ENCODE peak calls at places on chromosomes 3 and 15, in seven cellular contexts. N is osteoblast; T is tibial artery; Q is activated CD4-positive, alpha-beta T cell treated with anti-CD3 and anti-CD28 coated beads for 1 hour; O is GM23248; E is RWPE1; D is EH. M is an unnamed sample.
A peak's percentile ranks its signal among the peaks of the same experiment; 100 is the strongest.

GRCh38 chr3:172515130-172515918 is 7.9 kb downstream of the TNFSF10 start:
- DNase-seq in N (no peak), T (no peak), Q (no peak), O (no peak), E (no peak), D (no peak), M (no peak)

GRCh38 chr15:57048930-57049550 is 130.6 kb downstream of the TCF12 start:
- DNase-seq in N (no peak), T (no peak), Q (no peak), O (no peak), E (no peak), D (peak; percentile 17), M (peak; percentile 18)

GRCh38 chr15:80251505-80252280 is at the start of gene CTXND1:
- DNase-seq in N (peak; percentile 76), T (no peak), Q (no peak), O (peak; percentile 20), E (no peak), D (peak; percentile 2), M (peak; percentile 46)

GRCh38 chr3:32500880-32501784 is 1.5 kb downstream of the CMTM6 start:
- DNase-seq in N (no peak), T (no peak), Q (no peak), O (peak; percentile 11), E (no peak), D (no peak), M (no peak)

GRCh38 chr15:40050788-40051615 is 12.0 kb upstream of the SRP14 start:
- DNase-seq in N (no peak), T (no peak), Q (no peak), O (peak; percentile 44), E (no peak), D (peak; percentile 43), M (no peak)

GRCh38 chr3:169886671-169887070 is 16.9 kb upstream of the LRRC31 start:
- DNase-seq in N (no peak), T (peak; percentile 62), Q (no peak), O (peak; percentile 74), E (no peak), D (peak; percentile 47), M (peak; percentile 86)

GRCh38 chr3:124843496-124843895 is 43.7 kb downstream of the ITGB5 start:
- DNase-seq in N (no peak), T (no peak), Q (no peak), O (no peak), E (no peak), D (no peak), M (no peak)

GRCh38 chr3:149115114-149115513 is 14.3 kb upstream of the HPS3 start:
- DNase-seq in N (no peak), T (no peak), Q (no peak), O (no peak), E (no peak), D (no peak), M (no peak)

GRCh38 chr3:186002884-186003472 is 65.2 kb upstream of the TRA2B start:
- DNase-seq in N (no peak), T (no peak), Q (no peak), O (peak; percentile 32), E (peak; percentile 6), D (peak; percentile 47), M (no peak)

GRCh38 chr3:9396301-9396631 is 1.1 kb upstream of the SETD5 start:
- DNase-seq in N (peak; percentile 91), T (peak; percentile 91), Q (peak; percentile 69), O (peak; percentile 98), E (peak; percentile 69), D (peak; percentile 98), M (peak; percentile 97)

GRCh38 chr3:102237838-102238237 is 197.0 kb upstream of the ZPLD1 start:
- DNase-seq in N (no peak), T (no peak), Q (no peak), O (no peak), E (no peak), D (peak; percentile 39), M (no peak)

GRCh38 chr3:150183619-150184425 is 213.1 kb upstream of the PFN2 start:
- DNase-seq in N (peak; percentile 66), T (peak; percentile 56), Q (no peak), O (peak; percentile 92), E (peak; percentile 59), D (peak; percentile 84), M (peak; percentile 91)

GRCh38 chr3:194877311-194878119 is 191.8 kb downstream of the FAM43A start:
- DNase-seq in N (peak; percentile 53), T (no peak), Q (no peak), O (peak; percentile 33), E (no peak), D (no peak), M (no peak)

GRCh38 chr3:64344721-64345207 is 119.5 kb upstream of the PRICKLE2 start:
- DNase-seq in N (peak; percentile 27), T (no peak), Q (no peak), O (peak; percentile 93), E (peak; percentile 44), D (peak; percentile 82), M (peak; percentile 87)

GRCh38 chr3:128449111-128449638 is 17.5 kb downstream of the DNAJB8 start:
- DNase-seq in N (no peak), T (no peak), Q (no peak), O (peak; percentile 22), E (no peak), D (no peak), M (no peak)

GRCh38 chr3:123349566-123350450 is 99.1 kb downstream of the ADCY5 start:
- DNase-seq in N (peak; percentile 62), T (no peak), Q (no peak), O (no peak), E (no peak), D (no peak), M (no peak)

GRCh38 chr3:64392001-64392400 is 166.7 kb upstream of the PRICKLE2 start:
- DNase-seq in N (no peak), T (no peak), Q (no peak), O (peak; percentile 60), E (no peak), D (peak; percentile 49), M (peak; percentile 54)

M was measured in astrocyte of the hippocampus.